ENCODE peak calls at places on chromosomes 2 and 18, in four cellular contexts. X is heart right ventricle, B is IMR-90, K is gastrocnemius medialis. N is an unnamed sample. For H3K9me3 and H3K36me3, the result is how much of the 10 kb centered on the place peaks cover.

GRCh38 chr2:241867776-241868420 is 1.6 kb upstream of the RTP5 start:
- DNase-seq in K (no peak), X (no peak), B (no peak), N (no peak)

GRCh38 chr2:71886241-71886640 is 261.4 kb downstream of the CYP26B1 start:
- DNase-seq in X (no peak), K (no peak), B (no peak), N (no peak)

GRCh38 chr2:64463784-64464183 is 9.8 kb downstream of the LGALSL start:
- DNase-seq in X (no peak), K (no peak), B (peak), N (no peak)

GRCh38 chr2:160055726-160056108 is 6.7 kb downstream of the PLA2R1 start:
- DNase-seq in K (no peak), B (no peak), X (no peak), N (no peak)

GRCh38 chr2:8263931-8264330 is 417.9 kb upstream of the ID2 start:
- DNase-seq in X (no peak), K (no peak), B (no peak), N (no peak)

GRCh38 chr2:101474752-101475384 is at the start of gene RFX8:
- DNase-seq in X (peak), K (no peak), B (peak), N (peak)

GRCh38 chr2:26193578-26194231 is 20.8 kb downstream of the GAREM2 start:
- DNase-seq in B (peak), X (no peak), K (no peak), N (no peak)

GRCh38 chr18:35939166-35939565 is 33.3 kb upstream of the RMP24 start:
- DNase-seq in X (no peak), K (no peak), B (no peak), N (no peak)

GRCh38 chr18:26579941-26580618 is 31.7 kb upstream of the KCTD1 start:
- DNase-seq in X (no peak), K (no peak), B (no peak), N (no peak)

GRCh38 chr2:71499691-71500090 is 46.3 kb downstream of the DYSF start:
- DNase-seq in B (no peak), K (no peak), X (no peak), N (no peak)

GRCh38 chr18:10951631-10952544 is 197.5 kb downstream of the PIEZO2 start:
- DNase-seq in K (no peak), B (no peak), X (no peak), N (no peak)

GRCh38 chr2:188291142-188291616 is 495 bp upstream of the GULP1 start:
- DNase-seq in B (peak), X (no peak), K (no peak), N (no peak)

GRCh38 chr2:17626986-17627385 is 86.5 kb downstream of the VSNL1 start:
- DNase-seq in B (no peak), X (no peak), K (no peak), N (no peak)

GRCh38 chr2:64329848-64330247 is 124.1 kb upstream of the LGALSL start:
- DNase-seq in X (peak), K (no peak), B (peak), N (no peak)

GRCh38 chr2:3287896-3288295 is 89.7 kb downstream of the EIPR1 start:
- DNase-seq in K (no peak), B (no peak), X (no peak), N (no peak)

GRCh38 chr18:62126776-62127175 is 60.1 kb downstream of the PIGN start:
- DNase-seq in X (no peak), B (no peak), K (no peak), N (no peak)

GRCh38 chr18:31943895-31944816 is 1.2 kb upstream of the TRAPPC8 start:
- DNase-seq in X (no peak), K (no peak), B (no peak), N (peak)

GRCh38 chr18:62644773-62645172 is 70.6 kb upstream of the PHLPP1 start:
- DNase-seq in B (no peak), K (no peak), X (no peak), N (no peak)

GRCh38 chr2:199606193-199606780 is 148.5 kb upstream of the SATB2 start:
- DNase-seq in X (no peak), B (no peak), K (no peak), N (no peak)

GRCh38 chr2:195471807-195472206 is 185.2 kb upstream of the SLC39A10 start:
- DNase-seq in X (no peak), K (no peak), B (no peak), N (no peak)

GRCh38 chr2:30897539-30897938 is 90.3 kb upstream of the CAPN13 start:
- DNase-seq in K (no peak), X (no peak), B (no peak), N (no peak)

GRCh38 chr2:101796825-101797600 is 99.5 kb downstream of the MAP4K4 start:
- DNase-seq in X (no peak), B (no peak), K (no peak), N (no peak)

GRCh38 chr2:46506131-46506706 is 26.9 kb downstream of the TMEM247 start:
- DNase-seq in X (no peak), B (no peak), K (no peak), N (no peak)

GRCh38 chr2:120596191-120596781 is 139.4 kb upstream of the GLI2 start:
- DNase-seq in X (no peak), K (no peak), B (no peak), N (no peak)

GRCh38 chr2:240136671-240137292 is 677 bp upstream of the COPS9 start:
- DNase-seq in B (no peak), K (no peak), X (no peak), N (peak)

GRCh38 chr2:166494140-166494544 is at the start of gene SCN7A:
- DNase-seq in K (peak), X (peak), B (peak), N (no peak)

GRCh38 chr2:161586517-161587167 is 37.6 kb upstream of the SLC4A10 start:
- DNase-seq in B (peak), K (no peak), X (no peak), N (no peak)

GRCh38 chr18:78979058-78979680 is 449 bp upstream of the SALL3 start:
- DNase-seq in X (no peak), B (no peak), K (no peak), N (no peak)

GRCh38 chr18:78979682-78980278 is at the start of gene SALL3:
- DNase-seq in K (no peak), B (no peak), X (no peak), N (no peak)

GRCh38 chr18:78976697-78977626 is 2.7 kb upstream of the SALL3 start:
- DNase-seq in K (no peak), B (no peak), X (no peak), N (no peak)

GRCh38 chr18:78978336-78979057 is 1.1 kb upstream of the SALL3 start:
- DNase-seq in B (no peak), X (no peak), K (no peak), N (no peak)

DNA sequence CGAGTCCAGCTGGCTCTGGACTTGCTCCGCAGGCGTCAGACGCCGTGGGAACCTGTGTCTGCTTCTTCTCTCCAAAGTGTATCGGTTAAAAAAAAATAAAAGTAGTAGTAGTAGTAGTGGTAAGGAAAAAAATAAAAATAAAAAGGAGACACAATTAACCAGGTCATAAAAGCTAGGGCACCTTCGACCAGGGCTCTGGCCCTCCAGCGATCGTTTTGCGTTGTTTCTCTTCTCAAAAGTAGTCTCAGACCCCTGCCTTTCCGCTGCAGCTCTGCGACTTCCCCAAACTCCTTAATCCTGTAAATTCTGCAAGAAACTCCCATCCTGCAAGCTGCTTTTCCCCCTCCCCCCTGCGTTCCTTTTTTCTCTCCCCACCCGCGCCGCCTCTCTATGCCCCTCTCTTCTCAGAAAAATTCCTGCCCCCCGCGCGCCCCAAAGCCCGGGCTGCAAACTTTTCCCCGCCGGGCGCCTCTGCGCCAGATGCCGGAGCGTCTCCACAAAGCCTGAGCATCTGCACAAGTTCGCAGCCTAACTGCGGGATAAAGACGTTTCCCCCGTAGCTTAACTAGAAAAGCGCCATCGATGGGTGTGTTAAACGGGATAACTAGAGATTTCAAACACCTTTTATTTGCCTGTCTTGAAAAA is 1.9 kb upstream of the SALL3 start:
- DNase-seq in K (no peak), B (no peak), X (no peak), N (no peak)
- H3K9me3 ChIP-seq in K (under half), B (under half), X (under half), N (under half)

GRCh38 chr2:135144343-135144742 is 92.3 kb downstream of the RAB3GAP1 start:
- DNase-seq in B (no peak), K (no peak), X (no peak), N (no peak)

GRCh38 chr2:135142323-135142722 is 90.2 kb downstream of the RAB3GAP1 start:
- DNase-seq in X (no peak), K (no peak), B (no peak), N (no peak)

DNA sequence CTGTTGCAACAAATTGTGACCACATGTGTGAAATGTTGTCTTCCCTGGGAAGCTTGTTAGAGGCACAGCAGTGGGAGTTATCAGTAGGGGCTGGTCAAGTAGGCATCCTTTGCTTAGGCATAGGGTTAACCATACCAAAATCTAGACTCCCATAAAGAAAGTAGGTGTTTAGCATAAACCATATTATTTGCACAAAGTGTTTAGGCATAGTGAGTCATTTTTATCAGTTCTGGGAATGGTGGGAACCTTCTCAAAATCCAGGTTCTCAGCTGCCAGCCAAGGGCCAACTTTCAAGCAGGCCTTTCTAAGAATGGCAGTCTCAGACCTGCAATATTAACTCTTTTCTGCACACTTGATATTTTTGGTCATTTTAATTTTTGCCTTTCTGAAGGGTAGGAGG is 88.5 kb downstream of the RAB3GAP1 start:
- DNase-seq in K (no peak), X (no peak), B (no peak), N (no peak)
- H3K36me3 ChIP-seq in K (half or more), X (half or more), B (under half), N (under half)

DNA sequence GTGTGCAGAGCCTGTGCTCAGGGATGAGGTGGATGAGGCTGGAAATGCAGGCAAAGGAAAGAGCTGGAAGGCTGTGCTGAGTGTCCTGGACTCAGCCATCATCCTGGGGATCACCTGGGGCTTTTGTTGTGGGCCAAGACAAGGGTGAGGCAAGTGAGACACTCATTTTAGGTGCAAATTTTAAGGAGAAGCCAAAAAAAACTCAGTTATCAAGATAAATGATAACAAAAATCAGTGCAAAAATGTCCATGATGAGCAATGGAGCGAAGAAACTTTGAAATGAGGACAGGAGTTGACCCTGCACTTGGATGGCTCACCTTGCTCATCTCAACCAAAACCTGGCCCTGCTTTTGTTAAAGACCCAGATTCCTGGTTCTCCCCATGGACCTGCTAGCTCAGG is 141.9 kb downstream of the MYCN start:
- DNase-seq in X (no peak), K (no peak), B (no peak), N (no peak)
- H3K9me3 ChIP-seq in X (under half), K (under half), B (under half), N (under half)

DNA sequence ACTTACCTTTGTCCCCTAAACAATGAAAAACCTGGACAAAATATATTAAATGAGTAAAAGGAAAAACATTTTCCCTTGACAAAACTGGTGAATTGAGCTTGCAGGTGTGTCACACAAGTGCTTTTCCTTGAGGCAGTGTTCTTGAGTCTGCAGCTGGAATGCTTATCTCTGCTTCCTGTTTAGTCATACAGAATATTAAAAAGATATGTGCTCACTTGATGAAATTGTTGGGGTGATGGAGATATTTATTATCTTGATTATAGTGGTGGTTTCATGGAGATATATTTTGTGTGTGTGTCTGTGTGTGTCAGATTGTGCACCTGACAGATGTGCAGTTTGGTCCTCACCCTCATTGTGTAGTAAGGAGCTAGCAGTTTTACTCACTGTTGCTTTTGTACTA is 3.3 kb downstream of the TAF1B start:
- DNase-seq in B (peak), K (no peak), X (no peak), N (no peak)
- H3K36me3 ChIP-seq in B (under half), K (under half), X (half or more), N (half or more)

DNA sequence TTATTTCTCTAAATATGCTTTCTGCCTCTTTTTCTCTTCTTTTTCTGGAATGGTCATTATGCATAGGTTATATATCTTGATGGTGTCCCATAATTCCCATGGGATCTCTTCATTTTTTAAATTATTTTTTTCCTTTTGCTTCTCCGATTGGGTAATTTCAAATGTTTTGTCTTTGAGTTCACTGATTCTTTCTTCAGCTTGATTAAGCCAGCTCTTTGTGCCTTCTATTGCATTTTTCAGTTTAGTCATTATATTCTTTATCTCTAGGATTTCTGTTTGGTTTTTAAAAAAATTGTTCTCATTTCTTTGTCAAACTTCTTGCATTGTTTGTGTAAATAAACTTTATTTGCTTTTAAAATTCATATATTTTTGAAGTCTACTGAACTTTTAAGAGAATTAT is 251.1 kb downstream of the INSIG2 start:
- DNase-seq in B (no peak), X (no peak), K (no peak), N (no peak)
- H3K9me3 ChIP-seq in B (under half), X (under half), K (under half), N (under half)

N was measured in SJSA1.